ENCODE peak calls at places on chromosomes 4 and X, in four cellular contexts. One of them, this sample, is unnamed.

GRCh38 chrX:18676470-18676869 is 4.6 kb upstream of the RS1 start:
- DNase-seq in PC-3: no peak
- DNase-seq in IMR-90: peak; percentile 5
- DNase-seq in GM13977: no peak
- DNase-seq in this sample: no peak

GRCh38 chr4:4746444-4746843 is 113.0 kb upstream of the MSX1 start:
- DNase-seq in PC-3: no peak
- DNase-seq in IMR-90: no peak
- DNase-seq in GM13977: no peak
- DNase-seq in this sample: no peak

GRCh38 chr4:89797117-89797516 is 39.8 kb downstream of the SNCA start:
- DNase-seq in PC-3: peak; percentile 21
- DNase-seq in IMR-90: peak; percentile 34
- DNase-seq in GM13977: no peak
- DNase-seq in this sample: no peak

GRCh38 chrX:4485917-4486316 is 772.5 kb upstream of the PRKX start:
- DNase-seq in PC-3: no peak
- DNase-seq in IMR-90: no peak
- DNase-seq in GM13977: no peak
- DNase-seq in this sample: no peak

GRCh38 chrX:18995216-18995615 is 11.3 kb upstream of the PHKA2 start:
- DNase-seq in PC-3: peak; percentile 75
- DNase-seq in IMR-90: peak; percentile 61
- DNase-seq in GM13977: no peak
- DNase-seq in this sample: no peak

GRCh38 chr4:680565-680930 is 6.2 kb downstream of the MYL5 start:
- DNase-seq in PC-3: peak; percentile 8
- DNase-seq in IMR-90: no peak
- DNase-seq in GM13977: peak; percentile 71
- DNase-seq in this sample: no peak

GRCh38 chr4:169815606-169816005 is 57.9 kb upstream of the HPF1 start:
- DNase-seq in PC-3: peak; percentile 38
- DNase-seq in IMR-90: peak; percentile 13
- DNase-seq in GM13977: no peak
- DNase-seq in this sample: no peak

GRCh38 chrX:120262781-120263719 is 12.4 kb downstream of the ZBTB33 start:
- DNase-seq in PC-3: no peak
- DNase-seq in IMR-90: no peak
- DNase-seq in GM13977: no peak
- DNase-seq in this sample: no peak

GRCh38 chr4:90187148-90187884 is 60.1 kb downstream of the CCSER1 start:
- DNase-seq in PC-3: no peak
- DNase-seq in IMR-90: no peak
- DNase-seq in GM13977: no peak
- DNase-seq in this sample: no peak

GRCh38 chr4:680091-680490 is 5.7 kb downstream of the MYL5 start:
- DNase-seq in PC-3: no peak
- DNase-seq in IMR-90: no peak
- DNase-seq in GM13977: no peak
- DNase-seq in this sample: no peak

GRCh38 chr4:121736735-121737351 is 28.1 kb downstream of the SMIM43 start:
- DNase-seq in PC-3: peak; percentile 79
- DNase-seq in IMR-90: peak; percentile 70
- DNase-seq in GM13977: peak; percentile 21
- DNase-seq in this sample: no peak

GRCh38 chr4:55768291-55768690 is 51.3 kb upstream of the EXOC1L start:
- DNase-seq in PC-3: peak; percentile 68
- DNase-seq in IMR-90: peak; percentile 70
- DNase-seq in GM13977: no peak
- DNase-seq in this sample: no peak

GRCh38 chrX:38315186-38315585 is 12.1 kb downstream of the RPGR start:
- DNase-seq in PC-3: no peak
- DNase-seq in IMR-90: no peak
- DNase-seq in GM13977: no peak
- DNase-seq in this sample: no peak

GRCh38 chr4:23009093-23009492 is 316.4 kb downstream of the GBA3 start:
- DNase-seq in PC-3: no peak
- DNase-seq in IMR-90: no peak
- DNase-seq in GM13977: no peak
- DNase-seq in this sample: no peak

GRCh38 chr4:72283357-72283756 is 251.6 kb downstream of the NPFFR2 start:
- DNase-seq in PC-3: peak; percentile 19
- DNase-seq in IMR-90: no peak
- DNase-seq in GM13977: no peak
- DNase-seq in this sample: no peak

GRCh38 chr4:72280252-72280651 is 248.5 kb downstream of the NPFFR2 start:
- DNase-seq in PC-3: no peak
- DNase-seq in IMR-90: no peak
- DNase-seq in GM13977: no peak
- DNase-seq in this sample: no peak

GRCh38 chr4:72290737-72291136 is 258.9 kb downstream of the NPFFR2 start:
- DNase-seq in PC-3: no peak
- DNase-seq in IMR-90: no peak
- DNase-seq in GM13977: no peak
- DNase-seq in this sample: no peak

DNA sequence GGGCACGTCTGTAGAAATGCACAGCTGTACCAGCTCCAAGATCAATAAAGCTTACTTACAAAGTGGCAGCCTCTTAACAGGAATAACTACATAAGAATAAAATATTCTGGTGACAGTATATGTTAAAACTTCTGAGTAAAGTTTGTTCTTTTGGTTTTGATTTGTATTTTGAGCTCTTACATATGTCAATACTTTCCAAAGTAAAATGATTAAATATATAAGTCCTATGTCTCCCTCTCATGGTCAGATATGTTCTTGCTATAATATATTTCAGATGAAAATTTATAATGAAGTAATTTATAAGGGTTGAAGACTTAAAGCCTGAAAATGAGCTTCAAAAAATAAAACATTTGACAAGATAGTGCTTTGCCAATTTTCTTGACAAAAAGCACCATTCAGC is 254.4 kb downstream of the NPFFR2 start:
- DNase-seq in PC-3: peak; percentile 70
- DNase-seq in IMR-90: peak; percentile 12
- DNase-seq in GM13977: peak; percentile 5
- DNase-seq in this sample: no peak
- TF ChIP-seq CTCF in PC-3: peak; percentile 68
- TF ChIP-seq CTCF in IMR-90: peak; percentile 27
- TF ChIP-seq CTCF in GM13977: no peak
- TF ChIP-seq CTCF in this sample: no peak

GRCh38 chr4:102578819-102579218 is 77.7 kb downstream of the NFKB1 start:
- DNase-seq in PC-3: no peak
- DNase-seq in IMR-90: no peak
- DNase-seq in GM13977: no peak
- DNase-seq in this sample: no peak
- TF ChIP-seq CTCF in PC-3: peak; percentile 22
- TF ChIP-seq CTCF in IMR-90: no peak
- TF ChIP-seq CTCF in GM13977: peak; percentile 15
- TF ChIP-seq CTCF in this sample: no peak

GRCh38 chr4:154018659-154019058 is 229.8 kb upstream of the SFRP2 start:
- DNase-seq in PC-3: no peak
- DNase-seq in IMR-90: no peak
- DNase-seq in GM13977: no peak
- DNase-seq in this sample: no peak

GRCh38 chr4:154029171-154029570 is 240.3 kb upstream of the SFRP2 start:
- DNase-seq in PC-3: no peak
- DNase-seq in IMR-90: no peak
- DNase-seq in GM13977: no peak
- DNase-seq in this sample: no peak

DNA sequence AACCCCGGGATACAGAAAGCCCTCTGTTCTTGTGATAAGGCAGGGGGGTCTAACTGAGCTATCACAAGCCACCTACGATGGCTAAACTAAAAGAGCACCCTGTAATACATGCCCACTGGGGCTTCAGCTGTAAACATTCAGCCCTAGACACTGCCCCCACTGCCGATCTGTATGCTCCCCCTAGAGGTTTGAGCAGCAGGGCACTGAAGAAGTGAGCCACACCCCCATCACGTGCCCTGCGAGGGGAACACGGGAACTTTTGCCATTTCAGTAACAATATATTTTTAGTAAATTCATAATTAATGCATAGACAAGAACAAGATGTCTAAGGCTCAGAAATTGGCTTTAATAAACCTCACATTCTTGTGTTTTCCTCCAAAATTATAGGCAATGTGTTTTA is 235.2 kb upstream of the SFRP2 start:
- DNase-seq in PC-3: no peak
- DNase-seq in IMR-90: no peak
- DNase-seq in GM13977: no peak
- DNase-seq in this sample: no peak
- TF ChIP-seq CTCF in PC-3: peak; percentile 34
- TF ChIP-seq CTCF in IMR-90: no peak
- TF ChIP-seq CTCF in GM13977: no peak
- TF ChIP-seq CTCF in this sample: no peak

GRCh38 chrX:15465896-15466651 is 27.1 kb downstream of the PIR start:
- DNase-seq in PC-3: peak; percentile 5
- DNase-seq in IMR-90: peak; percentile 7
- DNase-seq in GM13977: no peak
- DNase-seq in this sample: no peak
- TF ChIP-seq CTCF in PC-3: peak; percentile 41
- TF ChIP-seq CTCF in IMR-90: no peak
- TF ChIP-seq CTCF in GM13977: peak; percentile 25
- TF ChIP-seq CTCF in this sample: no peak

GRCh38 chr4:154620111-154620510 is 7.7 kb upstream of the FGG start:
- DNase-seq in PC-3: no peak
- DNase-seq in IMR-90: no peak
- DNase-seq in GM13977: no peak
- DNase-seq in this sample: no peak

GRCh38 chr4:154623995-154624394 is 11.5 kb upstream of the FGG start:
- DNase-seq in PC-3: no peak
- DNase-seq in IMR-90: no peak
- DNase-seq in GM13977: no peak
- DNase-seq in this sample: no peak

GRCh38 chr4:154626793-154627484 is 14.5 kb upstream of the FGG start:
- DNase-seq in PC-3: peak; percentile 41
- DNase-seq in IMR-90: peak; percentile 6
- DNase-seq in GM13977: peak; percentile 79
- DNase-seq in this sample: peak; percentile 46

GRCh38 chr4:154618708-154619315 is 6.4 kb upstream of the FGG start:
- DNase-seq in PC-3: peak; percentile 72
- DNase-seq in IMR-90: peak; percentile 30
- DNase-seq in GM13977: peak; percentile 52
- DNase-seq in this sample: peak; percentile 19

GRCh38 chr4:154622598-154622997 is 10.1 kb upstream of the FGG start:
- DNase-seq in PC-3: peak; percentile 76
- DNase-seq in IMR-90: peak; percentile 48
- DNase-seq in GM13977: peak; percentile 66
- DNase-seq in this sample: no peak
- TF ChIP-seq CTCF in PC-3: peak; percentile 75
- TF ChIP-seq CTCF in IMR-90: peak; percentile 52
- TF ChIP-seq CTCF in GM13977: peak; percentile 60
- TF ChIP-seq CTCF in this sample: no peak

DNA sequence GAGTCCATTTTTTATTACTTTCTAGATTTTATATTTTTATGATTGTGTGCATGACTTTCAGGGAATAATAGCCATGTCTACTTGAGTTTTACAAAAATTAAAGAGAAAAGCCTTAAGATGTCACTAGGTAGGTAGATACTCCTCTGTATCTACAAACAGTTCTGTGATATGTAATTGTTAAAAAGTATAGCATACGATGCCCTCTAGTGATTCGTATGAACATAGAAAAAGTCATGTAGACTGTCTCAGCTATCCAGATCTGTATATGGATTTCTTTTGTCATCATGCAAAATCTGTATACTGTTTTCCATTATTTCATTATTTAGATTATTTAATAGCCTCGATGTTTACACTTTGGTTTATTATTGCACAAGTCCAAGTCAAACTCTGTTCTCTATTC is 856.6 kb downstream of the CENPC start:
- DNase-seq in PC-3: peak; percentile 67
- DNase-seq in IMR-90: peak; percentile 9
- DNase-seq in GM13977: no peak
- DNase-seq in this sample: no peak
- TF ChIP-seq CTCF in PC-3: peak; percentile 77
- TF ChIP-seq CTCF in IMR-90: peak; percentile 30
- TF ChIP-seq CTCF in GM13977: peak; percentile 23
- TF ChIP-seq CTCF in this sample: no peak

This sample was measured in activated B cell treated with CpG ODN at 0.5 μM for 24 hours.